ENCODE peak calls at places on chromosome 3, in four cellular contexts. One of them, this sample, is unnamed.

GRCh38 chr3:155676252-155676981 is 68.5 kb downstream of the PLCH1 start:
- DNase-seq in T-helper 2 cell: no peak
- DNase-seq in ELR: peak
- DNase-seq in stimulated activated CD4-positive, alpha-beta T cell treated with anti-CD3 and anti-CD28 coated beads, Interleukin-2, amount 100 ng/mL, for 48 hours: no peak
- DNase-seq in this sample: no peak

GRCh38 chr3:167929937-167930336 is 165.8 kb downstream of the GOLIM4 start:
- DNase-seq in T-helper 2 cell: no peak
- DNase-seq in ELR: no peak
- DNase-seq in stimulated activated CD4-positive, alpha-beta T cell treated with anti-CD3 and anti-CD28 coated beads, Interleukin-2, amount 100 ng/mL, for 48 hours: no peak
- DNase-seq in this sample: no peak

GRCh38 chr3:7881946-7882345 is 619.7 kb upstream of the LMCD1 start:
- DNase-seq in T-helper 2 cell: no peak
- DNase-seq in ELR: no peak
- DNase-seq in stimulated activated CD4-positive, alpha-beta T cell treated with anti-CD3 and anti-CD28 coated beads, Interleukin-2, amount 100 ng/mL, for 48 hours: no peak
- DNase-seq in this sample: no peak

GRCh38 chr3:191141728-191142127 is 57.3 kb upstream of the OSTN start:
- DNase-seq in T-helper 2 cell: no peak
- DNase-seq in ELR: peak
- DNase-seq in stimulated activated CD4-positive, alpha-beta T cell treated with anti-CD3 and anti-CD28 coated beads, Interleukin-2, amount 100 ng/mL, for 48 hours: no peak
- DNase-seq in this sample: no peak

GRCh38 chr3:160143482-160143881 is 81.7 kb upstream of the C3orf80 start:
- DNase-seq in T-helper 2 cell: no peak
- DNase-seq in ELR: no peak
- DNase-seq in stimulated activated CD4-positive, alpha-beta T cell treated with anti-CD3 and anti-CD28 coated beads, Interleukin-2, amount 100 ng/mL, for 48 hours: no peak
- DNase-seq in this sample: no peak

GRCh38 chr3:73041537-73041936 is 19.9 kb upstream of the EBLN2 start:
- DNase-seq in T-helper 2 cell: no peak
- DNase-seq in ELR: no peak
- DNase-seq in stimulated activated CD4-positive, alpha-beta T cell treated with anti-CD3 and anti-CD28 coated beads, Interleukin-2, amount 100 ng/mL, for 48 hours: no peak
- DNase-seq in this sample: no peak

GRCh38 chr3:188077160-188077812 is 76.7 kb upstream of the LPP start:
- DNase-seq in T-helper 2 cell: no peak
- DNase-seq in ELR: no peak
- DNase-seq in stimulated activated CD4-positive, alpha-beta T cell treated with anti-CD3 and anti-CD28 coated beads, Interleukin-2, amount 100 ng/mL, for 48 hours: no peak
- DNase-seq in this sample: no peak

GRCh38 chr3:155664922-155665695 is 79.8 kb downstream of the PLCH1 start:
- DNase-seq in T-helper 2 cell: no peak
- DNase-seq in ELR: peak
- DNase-seq in stimulated activated CD4-positive, alpha-beta T cell treated with anti-CD3 and anti-CD28 coated beads, Interleukin-2, amount 100 ng/mL, for 48 hours: no peak
- DNase-seq in this sample: no peak

GRCh38 chr3:108117245-108117644 is 26.4 kb upstream of the CD47 start:
- DNase-seq in T-helper 2 cell: no peak
- DNase-seq in ELR: peak
- DNase-seq in stimulated activated CD4-positive, alpha-beta T cell treated with anti-CD3 and anti-CD28 coated beads, Interleukin-2, amount 100 ng/mL, for 48 hours: no peak
- DNase-seq in this sample: no peak

GRCh38 chr3:127068871-127069270 is 86.0 kb downstream of the PLXNA1 start:
- DNase-seq in T-helper 2 cell: no peak
- DNase-seq in ELR: no peak
- DNase-seq in stimulated activated CD4-positive, alpha-beta T cell treated with anti-CD3 and anti-CD28 coated beads, Interleukin-2, amount 100 ng/mL, for 48 hours: no peak
- DNase-seq in this sample: no peak

GRCh38 chr3:19256313-19256712 is 108.0 kb downstream of the KCNH8 start:
- DNase-seq in T-helper 2 cell: no peak
- DNase-seq in ELR: no peak
- DNase-seq in stimulated activated CD4-positive, alpha-beta T cell treated with anti-CD3 and anti-CD28 coated beads, Interleukin-2, amount 100 ng/mL, for 48 hours: no peak
- DNase-seq in this sample: no peak

GRCh38 chr3:172848910-172849309 is 98.4 kb downstream of the ECT2 start:
- DNase-seq in T-helper 2 cell: no peak
- DNase-seq in ELR: peak
- DNase-seq in stimulated activated CD4-positive, alpha-beta T cell treated with anti-CD3 and anti-CD28 coated beads, Interleukin-2, amount 100 ng/mL, for 48 hours: no peak
- DNase-seq in this sample: no peak

GRCh38 chr3:52892625-52893311 is 4.6 kb downstream of the STIMATE start:
- DNase-seq in T-helper 2 cell: peak
- DNase-seq in ELR: peak
- DNase-seq in stimulated activated CD4-positive, alpha-beta T cell treated with anti-CD3 and anti-CD28 coated beads, Interleukin-2, amount 100 ng/mL, for 48 hours: no peak
- DNase-seq in this sample: no peak

GRCh38 chr3:52055537-52056351 is 627 bp downstream of the DUSP7 start:
- DNase-seq in T-helper 2 cell: peak
- DNase-seq in ELR: peak
- DNase-seq in stimulated activated CD4-positive, alpha-beta T cell treated with anti-CD3 and anti-CD28 coated beads, Interleukin-2, amount 100 ng/mL, for 48 hours: peak
- DNase-seq in this sample: peak

GRCh38 chr3:48086736-48087470 is 70.7 kb upstream of the MAP4 start:
- DNase-seq in T-helper 2 cell: no peak
- DNase-seq in ELR: peak
- DNase-seq in stimulated activated CD4-positive, alpha-beta T cell treated with anti-CD3 and anti-CD28 coated beads, Interleukin-2, amount 100 ng/mL, for 48 hours: no peak
- DNase-seq in this sample: no peak

GRCh38 chr3:65493371-65493882 is 545.3 kb downstream of the MAGI1 start:
- DNase-seq in T-helper 2 cell: no peak
- DNase-seq in ELR: no peak
- DNase-seq in stimulated activated CD4-positive, alpha-beta T cell treated with anti-CD3 and anti-CD28 coated beads, Interleukin-2, amount 100 ng/mL, for 48 hours: no peak
- DNase-seq in this sample: no peak

GRCh38 chr3:168511428-168512014 is 415.8 kb upstream of the GOLIM4 start:
- DNase-seq in T-helper 2 cell: no peak
- DNase-seq in ELR: peak
- DNase-seq in stimulated activated CD4-positive, alpha-beta T cell treated with anti-CD3 and anti-CD28 coated beads, Interleukin-2, amount 100 ng/mL, for 48 hours: no peak
- DNase-seq in this sample: no peak

GRCh38 chr3:132554437-132554836 is 42.6 kb upstream of the ACKR4 start:
- DNase-seq in T-helper 2 cell: no peak
- DNase-seq in ELR: no peak
- DNase-seq in stimulated activated CD4-positive, alpha-beta T cell treated with anti-CD3 and anti-CD28 coated beads, Interleukin-2, amount 100 ng/mL, for 48 hours: no peak
- DNase-seq in this sample: no peak

GRCh38 chr3:79032686-79033318 is 735.0 kb downstream of the ROBO1 start:
- DNase-seq in T-helper 2 cell: no peak
- DNase-seq in ELR: peak
- DNase-seq in stimulated activated CD4-positive, alpha-beta T cell treated with anti-CD3 and anti-CD28 coated beads, Interleukin-2, amount 100 ng/mL, for 48 hours: no peak
- DNase-seq in this sample: no peak

GRCh38 chr3:43638594-43639447 is 17.0 kb upstream of the ANO10 start:
- DNase-seq in T-helper 2 cell: peak
- DNase-seq in ELR: peak
- DNase-seq in stimulated activated CD4-positive, alpha-beta T cell treated with anti-CD3 and anti-CD28 coated beads, Interleukin-2, amount 100 ng/mL, for 48 hours: peak
- DNase-seq in this sample: no peak

GRCh38 chr3:166013073-166013679 is 176.0 kb upstream of the BCHE start:
- DNase-seq in T-helper 2 cell: no peak
- DNase-seq in ELR: peak
- DNase-seq in stimulated activated CD4-positive, alpha-beta T cell treated with anti-CD3 and anti-CD28 coated beads, Interleukin-2, amount 100 ng/mL, for 48 hours: no peak
- DNase-seq in this sample: no peak

GRCh38 chr3:10594915-10595314 is 89.5 kb upstream of the ATP2B2 start:
- DNase-seq in T-helper 2 cell: no peak
- DNase-seq in ELR: peak
- DNase-seq in stimulated activated CD4-positive, alpha-beta T cell treated with anti-CD3 and anti-CD28 coated beads, Interleukin-2, amount 100 ng/mL, for 48 hours: peak
- DNase-seq in this sample: no peak

GRCh38 chr3:143190101-143190500 is 70.5 kb downstream of the CHST2 start:
- DNase-seq in T-helper 2 cell: no peak
- DNase-seq in ELR: no peak
- DNase-seq in stimulated activated CD4-positive, alpha-beta T cell treated with anti-CD3 and anti-CD28 coated beads, Interleukin-2, amount 100 ng/mL, for 48 hours: no peak
- DNase-seq in this sample: no peak

GRCh38 chr3:19946291-19946831 is 536 bp upstream of the RAB5A start:
- DNase-seq in T-helper 2 cell: no peak
- DNase-seq in ELR: no peak
- DNase-seq in stimulated activated CD4-positive, alpha-beta T cell treated with anti-CD3 and anti-CD28 coated beads, Interleukin-2, amount 100 ng/mL, for 48 hours: no peak
- DNase-seq in this sample: no peak

GRCh38 chr3:112604536-112604935 is 36.4 kb downstream of the CCDC80 start:
- DNase-seq in T-helper 2 cell: no peak
- DNase-seq in ELR: peak
- DNase-seq in stimulated activated CD4-positive, alpha-beta T cell treated with anti-CD3 and anti-CD28 coated beads, Interleukin-2, amount 100 ng/mL, for 48 hours: no peak
- DNase-seq in this sample: no peak

GRCh38 chr3:17412950-17413530 is 329.4 kb downstream of the TBC1D5 start:
- DNase-seq in T-helper 2 cell: peak
- DNase-seq in ELR: peak
- DNase-seq in stimulated activated CD4-positive, alpha-beta T cell treated with anti-CD3 and anti-CD28 coated beads, Interleukin-2, amount 100 ng/mL, for 48 hours: peak
- DNase-seq in this sample: no peak

GRCh38 chr3:194375473-194375872 is 5.9 kb upstream of the LRRC15 start:
- DNase-seq in T-helper 2 cell: no peak
- DNase-seq in ELR: no peak
- DNase-seq in stimulated activated CD4-positive, alpha-beta T cell treated with anti-CD3 and anti-CD28 coated beads, Interleukin-2, amount 100 ng/mL, for 48 hours: no peak
- DNase-seq in this sample: no peak

GRCh38 chr3:88291516-88291915 is 141.8 kb downstream of the C3orf38 start:
- DNase-seq in T-helper 2 cell: no peak
- DNase-seq in ELR: no peak
- DNase-seq in stimulated activated CD4-positive, alpha-beta T cell treated with anti-CD3 and anti-CD28 coated beads, Interleukin-2, amount 100 ng/mL, for 48 hours: no peak
- DNase-seq in this sample: no peak

GRCh38 chr3:187063286-187064081 is 75.8 kb downstream of the RPL39L start:
- DNase-seq in T-helper 2 cell: no peak
- DNase-seq in ELR: no peak
- DNase-seq in stimulated activated CD4-positive, alpha-beta T cell treated with anti-CD3 and anti-CD28 coated beads, Interleukin-2, amount 100 ng/mL, for 48 hours: no peak
- DNase-seq in this sample: no peak

GRCh38 chr3:66478923-66479322 is 21.9 kb downstream of the LRIG1 start:
- DNase-seq in T-helper 2 cell: no peak
- DNase-seq in ELR: no peak
- DNase-seq in stimulated activated CD4-positive, alpha-beta T cell treated with anti-CD3 and anti-CD28 coated beads, Interleukin-2, amount 100 ng/mL, for 48 hours: no peak
- DNase-seq in this sample: no peak

This sample was measured in effector CD8-positive, alpha-beta T cell.